ENCODE peak calls at places on chromosomes 5 and 9, in ten cellular contexts. One of them, this sample, is unnamed.

GRCh38 chr9:18427691-18428090 is 46.3 kb upstream of the ADAMTSL1 start:
- DNase-seq in GM19239: no peak
- DNase-seq in nephron progenitor cell: no peak
- DNase-seq in T-cell: no peak
- DNase-seq in GM12865: no peak
- DNase-seq in HCEC 1CT: no peak
- DNase-seq in AG08396: no peak
- DNase-seq in Panc1: no peak
- DNase-seq in AG04450: no peak
- DNase-seq in myocyte: no peak
- DNase-seq in this sample: no peak

GRCh38 chr9:17742065-17742464 is 163.2 kb downstream of the SH3GL2 start:
- DNase-seq in nephron progenitor cell: no peak
- DNase-seq in GM12865: no peak
- DNase-seq in GM19239: no peak
- DNase-seq in AG04450: no peak
- DNase-seq in Panc1: no peak
- DNase-seq in myocyte: no peak
- DNase-seq in T-cell: no peak
- DNase-seq in AG08396: no peak
- DNase-seq in HCEC 1CT: peak; percentile 18
- DNase-seq in this sample: peak; percentile 1

GRCh38 chr9:4680178-4680535 is 788 bp downstream of the CDC37L1 start:
- DNase-seq in T-cell: no peak
- DNase-seq in nephron progenitor cell: no peak
- DNase-seq in myocyte: no peak
- DNase-seq in AG08396: no peak
- DNase-seq in GM12865: peak; percentile 16
- DNase-seq in HCEC 1CT: no peak
- DNase-seq in GM19239: no peak
- DNase-seq in AG04450: no peak
- DNase-seq in Panc1: no peak
- DNase-seq in this sample: no peak

GRCh38 chr5:147169399-147169798 is 65.4 kb upstream of the STK32A start:
- DNase-seq in GM19239: no peak
- DNase-seq in AG08396: peak; percentile 15
- DNase-seq in AG04450: no peak
- DNase-seq in HCEC 1CT: no peak
- DNase-seq in GM12865: no peak
- DNase-seq in nephron progenitor cell: no peak
- DNase-seq in T-cell: no peak
- DNase-seq in myocyte: peak; percentile 66
- DNase-seq in Panc1: no peak
- DNase-seq in this sample: peak; percentile 82

GRCh38 chr5:137751869-137752491 is 2.2 kb downstream of the HNRNPA0 start:
- DNase-seq in GM19239: no peak
- DNase-seq in Panc1: peak; percentile 57
- DNase-seq in AG04450: no peak
- DNase-seq in AG08396: peak; percentile 62
- DNase-seq in GM12865: peak; percentile 51
- DNase-seq in myocyte: peak; percentile 75
- DNase-seq in HCEC 1CT: peak; percentile 72
- DNase-seq in nephron progenitor cell: no peak
- DNase-seq in T-cell: no peak
- DNase-seq in this sample: peak; percentile 78

GRCh38 chr9:82930116-82930515 is 132.8 kb downstream of the RASEF start:
- DNase-seq in AG04450: no peak
- DNase-seq in Panc1: no peak
- DNase-seq in GM12865: no peak
- DNase-seq in AG08396: no peak
- DNase-seq in HCEC 1CT: no peak
- DNase-seq in nephron progenitor cell: no peak
- DNase-seq in GM19239: no peak
- DNase-seq in T-cell: no peak
- DNase-seq in myocyte: no peak
- DNase-seq in this sample: no peak

GRCh38 chr5:174573210-174574014 is 151.0 kb upstream of the MSX2 start:
- DNase-seq in GM12865: no peak
- DNase-seq in T-cell: no peak
- DNase-seq in Panc1: no peak
- DNase-seq in HCEC 1CT: no peak
- DNase-seq in AG08396: no peak
- DNase-seq in myocyte: no peak
- DNase-seq in nephron progenitor cell: no peak
- DNase-seq in AG04450: no peak
- DNase-seq in GM19239: no peak
- DNase-seq in this sample: no peak

GRCh38 chr9:117494401-117495130 is 79.7 kb upstream of the ASTN2 start:
- DNase-seq in Panc1: no peak
- DNase-seq in AG08396: no peak
- DNase-seq in HCEC 1CT: no peak
- DNase-seq in myocyte: peak; percentile 26
- DNase-seq in GM19239: no peak
- DNase-seq in nephron progenitor cell: no peak
- DNase-seq in GM12865: no peak
- DNase-seq in AG04450: no peak
- DNase-seq in T-cell: no peak
- DNase-seq in this sample: peak; percentile 62